ENCODE peak calls at places on chromosomes 16 and 17, in ten cellular contexts. V, P, D, B, U, E, C, A, Q and W are unnamed samples.

GRCh38 chr17:59425085-59425901 is 93.8 kb downstream of the YPEL2 start:
- DNase-seq in V (peak; percentile 77), P (no peak), D (no peak), B (peak; percentile 73), U (no peak), E (peak; percentile 69), C (no peak), A (no peak), Q (no peak), W (no peak)

GRCh38 chr17:31058958-31059357 is 35.8 kb upstream of the NF1 start:
- DNase-seq in V (no peak), P (no peak), D (no peak), B (no peak), U (no peak), E (no peak), C (no peak), A (no peak), Q (no peak), W (no peak)

GRCh38 chr16:79911660-79912059 is 311.1 kb upstream of the MAF start:
- DNase-seq in V (no peak), P (no peak), D (no peak), B (no peak), U (no peak), E (no peak), C (no peak), A (no peak), Q (no peak), W (no peak)

GRCh38 chr16:57194512-57194911 is 8.4 kb downstream of the RSPRY1 start:
- DNase-seq in V (peak; percentile 95), P (peak; percentile 91), D (peak; percentile 90), B (no peak), U (no peak), E (peak; percentile 92), C (no peak), A (no peak), Q (peak; percentile 71), W (no peak)

GRCh38 chr17:67520916-67521772 is 144.1 kb downstream of the PITPNC1 start:
- DNase-seq in V (peak; percentile 71), P (no peak), D (peak; percentile 50), B (no peak), U (no peak), E (peak; percentile 84), C (no peak), A (no peak), Q (no peak), W (no peak)

GRCh38 chr16:57609541-57610401 is 18.7 kb upstream of the ADGRG1 start:
- DNase-seq in V (no peak), P (no peak), D (no peak), B (no peak), U (peak; percentile 83), E (peak; percentile 65), C (peak; percentile 52), A (peak; percentile 79), Q (no peak), W (peak; percentile 82)

GRCh38 chr17:47708864-47709541 is 15.0 kb downstream of the TBKBP1 start:
- DNase-seq in V (no peak), P (no peak), D (peak; percentile 53), B (no peak), U (no peak), E (peak; percentile 49), C (peak; percentile 59), A (peak; percentile 62), Q (no peak), W (no peak)

GRCh38 chr16:47486856-47487255 is 25.7 kb downstream of the PHKB start:
- DNase-seq in V (no peak), P (no peak), D (no peak), B (no peak), U (no peak), E (no peak), C (no peak), A (no peak), Q (no peak), W (no peak)

GRCh38 chr16:22813946-22814325 is at the start of gene HS3ST2:
- DNase-seq in V (peak; percentile 8), P (no peak), D (no peak), B (no peak), U (no peak), E (no peak), C (peak; percentile 45), A (no peak), Q (no peak), W (peak; percentile 13)

GRCh38 chr17:50375858-50376538 is 3.0 kb downstream of the EME1 start:
- DNase-seq in V (no peak), P (no peak), D (no peak), B (no peak), U (no peak), E (no peak), C (no peak), A (no peak), Q (no peak), W (no peak)

DNA sequence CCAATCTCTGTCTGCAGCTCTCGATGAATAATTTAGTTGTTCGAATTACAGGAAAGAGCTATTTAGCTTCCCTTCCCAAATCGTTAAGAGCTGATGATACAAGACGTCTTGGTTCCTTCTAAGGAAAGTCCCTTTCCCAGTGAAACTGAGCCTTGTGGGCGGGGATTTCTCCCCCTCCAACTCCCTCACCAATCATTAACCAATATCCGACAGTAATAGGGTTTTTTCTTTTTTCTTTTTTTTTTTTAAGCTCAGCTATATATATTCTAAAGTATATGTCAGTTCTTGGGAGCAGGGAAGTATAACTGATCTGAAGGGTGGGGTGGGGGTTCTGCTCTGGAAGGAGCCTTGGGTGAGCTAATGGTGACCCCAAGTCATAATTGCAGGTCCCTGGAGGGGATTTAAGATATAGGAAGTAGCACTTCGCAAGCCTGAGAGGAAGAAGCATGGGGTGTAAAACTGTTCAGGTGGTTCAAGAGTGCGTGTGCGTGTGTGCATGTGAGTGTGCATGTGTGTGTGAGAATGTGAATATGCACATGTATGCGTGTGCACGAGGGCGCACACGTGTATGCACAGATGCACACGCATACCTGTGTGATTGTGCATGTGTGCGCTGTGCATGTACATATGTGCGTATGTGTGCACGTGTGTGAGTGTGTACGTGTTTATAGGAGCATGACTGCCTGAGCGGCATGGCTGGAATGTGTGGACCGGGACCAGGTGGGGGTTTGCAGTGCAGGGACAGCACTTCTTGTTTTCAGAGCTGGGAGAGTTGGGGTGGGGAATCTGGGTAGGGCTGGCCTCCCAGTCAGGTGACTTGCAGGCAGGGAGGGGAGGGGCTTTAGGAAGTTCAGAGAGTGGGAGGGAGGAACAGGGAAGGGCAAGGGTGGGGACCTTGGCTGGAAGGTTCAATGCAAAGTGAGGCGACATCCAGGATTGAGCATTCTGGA is 42.7 kb downstream of the SOCS3 start:
- DNase-seq in V (peak; percentile 59), P (no peak), D (peak; percentile 50), B (no peak), U (peak; percentile 43), E (peak; percentile 45), C (peak; percentile 80), A (peak; percentile 65), Q (no peak), W (no peak)
- H3K4me3 ChIP-seq in V (peak overlapping the region; percentile 54), P (peak overlapping the region; percentile 55), D (no peak overlapping the region), B (no peak overlapping the region), U (peak overlapping the region; percentile 70), E (no peak overlapping the region), C (no peak overlapping the region), A (no peak overlapping the region), Q (no peak overlapping the region), W (peak overlapping the region; percentile 2)

GRCh38 chr17:40329981-40330794 is 21.2 kb downstream of the RARA start:
- DNase-seq in V (no peak), P (peak; percentile 16), D (no peak), B (no peak), U (no peak), E (no peak), C (peak; percentile 55), A (peak; percentile 76), Q (no peak), W (no peak)
- H3K4me3 ChIP-seq in V (no peak overlapping the region), P (no peak overlapping the region), D (no peak overlapping the region), B (no peak overlapping the region), U (no peak overlapping the region), E (no peak overlapping the region), C (no peak overlapping the region), A (no peak overlapping the region), Q (no peak overlapping the region), W (no peak overlapping the region)

DNA sequence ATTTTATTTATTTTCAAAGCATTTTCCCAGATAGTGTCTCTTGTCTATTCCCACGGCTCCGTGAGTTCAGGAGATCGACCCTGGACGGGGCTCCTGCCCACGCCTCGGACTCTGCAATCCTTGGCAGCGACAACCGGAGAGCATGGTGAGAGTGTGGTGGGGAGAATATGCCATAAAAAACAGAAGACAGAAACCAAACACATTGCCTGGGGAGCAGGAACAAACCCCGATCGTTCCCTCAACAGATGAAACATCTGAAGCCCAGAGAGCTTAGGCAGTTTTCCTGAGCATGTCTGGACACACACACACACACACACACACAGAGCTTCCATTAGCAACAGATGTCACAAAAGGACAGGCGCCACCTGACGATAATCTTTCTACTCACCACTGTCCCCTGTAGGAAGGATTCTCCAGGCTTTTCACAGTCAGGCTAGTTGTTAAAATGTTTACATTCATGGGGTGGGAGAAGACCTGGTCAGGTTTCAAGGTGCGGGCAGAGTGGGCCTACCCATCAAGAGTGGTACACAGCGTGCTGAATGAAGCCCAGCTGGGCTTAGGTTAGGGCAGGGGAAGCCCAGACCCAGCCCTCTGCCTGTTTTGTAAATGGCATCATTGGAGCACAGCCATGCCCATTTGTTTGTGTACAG is 230.4 kb upstream of the TNRC6C start:
- DNase-seq in V (peak; percentile 51), P (no peak), D (peak; percentile 45), B (no peak), U (no peak), E (peak; percentile 28), C (no peak), A (no peak), Q (no peak), W (no peak)
- H3K4me3 ChIP-seq in V (no peak overlapping the region), P (no peak overlapping the region), D (no peak overlapping the region), B (no peak overlapping the region), U (no peak overlapping the region), E (no peak overlapping the region), C (no peak overlapping the region), A (no peak overlapping the region), Q (no peak overlapping the region), W (no peak overlapping the region)

DNA sequence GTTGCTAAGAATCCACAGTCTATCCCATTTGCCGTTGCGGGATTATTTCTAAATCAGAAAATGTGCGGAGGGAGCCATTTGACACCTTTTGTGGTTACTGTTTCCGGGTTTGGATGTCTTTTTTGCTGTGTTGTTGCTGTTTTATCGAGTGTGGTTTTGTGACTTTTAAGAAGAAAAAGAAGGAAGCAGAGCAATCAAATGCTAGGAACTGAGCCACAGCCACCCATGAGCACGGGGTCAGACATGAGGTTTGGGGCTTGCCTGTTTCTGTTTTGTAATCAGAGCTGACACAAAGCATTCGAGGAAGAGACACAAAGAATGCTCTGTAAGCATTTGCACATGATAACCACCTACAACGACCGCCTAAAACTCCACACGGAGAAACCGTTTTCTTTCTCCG is 53.1 kb upstream of the CHMP6 start:
- DNase-seq in V (no peak), P (no peak), D (no peak), B (no peak), U (no peak), E (no peak), C (no peak), A (no peak), Q (no peak), W (no peak)
- H3K4me3 ChIP-seq in V (no peak overlapping the region), P (no peak overlapping the region), D (no peak overlapping the region), B (no peak overlapping the region), U (no peak overlapping the region), E (no peak overlapping the region), C (no peak overlapping the region), A (no peak overlapping the region), Q (no peak overlapping the region), W (no peak overlapping the region)

GRCh38 chr16:13234999-13235398 is 333.6 kb downstream of the SHISA9 start:
- DNase-seq in V (no peak), P (no peak), D (no peak), B (no peak), U (no peak), E (no peak), C (no peak), A (no peak), Q (no peak), W (no peak)
- H3K4me3 ChIP-seq in V (no peak overlapping the region), P (no peak overlapping the region), D (no peak overlapping the region), B (no peak overlapping the region), U (no peak overlapping the region), E (no peak overlapping the region), C (no peak overlapping the region), A (no peak overlapping the region), Q (no peak overlapping the region), W (no peak overlapping the region)